ENCODE peak calls at places on chromosomes 5 and 9, in seven cellular contexts. One of them, this sample, is unnamed.

GRCh38 chr9:126169736-126170135 is 156.9 kb upstream of the MVB12B start:
- DNase-seq in RWPE1: no peak
- DNase-seq in stimulated activated CD8-positive, alpha-beta memory T cell treated with anti-CD3 and anti-CD28 coated beads, Interleukin-4, amount 100 ng/mL, for 4 hours: no peak
- DNase-seq in AG04449: no peak
- DNase-seq in body of pancreas: no peak
- DNase-seq in non-pigmented ciliary epithelial cell: no peak
- DNase-seq in DMS153: no peak
- DNase-seq in this sample: no peak

GRCh38 chr5:73940026-73940425 is 314.0 kb downstream of the ARHGEF28 start:
- DNase-seq in non-pigmented ciliary epithelial cell: no peak
- DNase-seq in RWPE1: no peak
- DNase-seq in stimulated activated CD8-positive, alpha-beta memory T cell treated with anti-CD3 and anti-CD28 coated beads, Interleukin-4, amount 100 ng/mL, for 4 hours: no peak
- DNase-seq in AG04449: no peak
- DNase-seq in body of pancreas: no peak
- DNase-seq in DMS153: no peak
- DNase-seq in this sample: peak; percentile 34

GRCh38 chr9:36164361-36164760 is 4.8 kb upstream of the CCIN start:
- DNase-seq in RWPE1: no peak
- DNase-seq in AG04449: no peak
- DNase-seq in body of pancreas: no peak
- DNase-seq in DMS153: no peak
- DNase-seq in stimulated activated CD8-positive, alpha-beta memory T cell treated with anti-CD3 and anti-CD28 coated beads, Interleukin-4, amount 100 ng/mL, for 4 hours: no peak
- DNase-seq in non-pigmented ciliary epithelial cell: no peak
- DNase-seq in this sample: no peak

GRCh38 chr9:98074119-98074990 is 17.8 kb downstream of the NANS start:
- DNase-seq in body of pancreas: peak; percentile 60
- DNase-seq in stimulated activated CD8-positive, alpha-beta memory T cell treated with anti-CD3 and anti-CD28 coated beads, Interleukin-4, amount 100 ng/mL, for 4 hours: peak; percentile 38
- DNase-seq in DMS153: no peak
- DNase-seq in RWPE1: peak; percentile 85
- DNase-seq in non-pigmented ciliary epithelial cell: no peak
- DNase-seq in AG04449: no peak
- DNase-seq in this sample: peak; percentile 64

GRCh38 chr9:114972510-114972909 is 42.1 kb upstream of the TNFSF8 start:
- DNase-seq in AG04449: no peak
- DNase-seq in non-pigmented ciliary epithelial cell: no peak
- DNase-seq in DMS153: no peak
- DNase-seq in body of pancreas: no peak
- DNase-seq in stimulated activated CD8-positive, alpha-beta memory T cell treated with anti-CD3 and anti-CD28 coated beads, Interleukin-4, amount 100 ng/mL, for 4 hours: no peak
- DNase-seq in RWPE1: no peak
- DNase-seq in this sample: no peak

GRCh38 chr5:176927562-176927961 is 28.4 kb upstream of the HK3 start:
- DNase-seq in non-pigmented ciliary epithelial cell: no peak
- DNase-seq in RWPE1: no peak
- DNase-seq in body of pancreas: no peak
- DNase-seq in AG04449: no peak
- DNase-seq in DMS153: no peak
- DNase-seq in stimulated activated CD8-positive, alpha-beta memory T cell treated with anti-CD3 and anti-CD28 coated beads, Interleukin-4, amount 100 ng/mL, for 4 hours: no peak
- DNase-seq in this sample: no peak

GRCh38 chr5:37841223-37841622 is 1.4 kb upstream of the GDNF start:
- DNase-seq in DMS153: peak; percentile 20
- DNase-seq in stimulated activated CD8-positive, alpha-beta memory T cell treated with anti-CD3 and anti-CD28 coated beads, Interleukin-4, amount 100 ng/mL, for 4 hours: no peak
- DNase-seq in non-pigmented ciliary epithelial cell: no peak
- DNase-seq in AG04449: no peak
- DNase-seq in RWPE1: no peak
- DNase-seq in body of pancreas: no peak
- DNase-seq in this sample: peak; percentile 17

GRCh38 chr5:60510663-60511062 is 189.3 kb downstream of the DEPDC1B start:
- DNase-seq in AG04449: no peak
- DNase-seq in DMS153: no peak
- DNase-seq in stimulated activated CD8-positive, alpha-beta memory T cell treated with anti-CD3 and anti-CD28 coated beads, Interleukin-4, amount 100 ng/mL, for 4 hours: no peak
- DNase-seq in body of pancreas: no peak
- DNase-seq in RWPE1: no peak
- DNase-seq in non-pigmented ciliary epithelial cell: no peak
- DNase-seq in this sample: no peak

GRCh38 chr9:130707225-130707976 is 13.8 kb downstream of the EXOSC2 start:
- DNase-seq in DMS153: peak; percentile 47
- DNase-seq in body of pancreas: peak; percentile 81
- DNase-seq in RWPE1: peak; percentile 57
- DNase-seq in stimulated activated CD8-positive, alpha-beta memory T cell treated with anti-CD3 and anti-CD28 coated beads, Interleukin-4, amount 100 ng/mL, for 4 hours: peak; percentile 30
- DNase-seq in AG04449: no peak
- DNase-seq in non-pigmented ciliary epithelial cell: no peak
- DNase-seq in this sample: peak; percentile 65

GRCh38 chr9:534886-535285 is 306.6 kb upstream of the DMRT1 start:
- DNase-seq in stimulated activated CD8-positive, alpha-beta memory T cell treated with anti-CD3 and anti-CD28 coated beads, Interleukin-4, amount 100 ng/mL, for 4 hours: no peak
- DNase-seq in DMS153: no peak
- DNase-seq in AG04449: no peak
- DNase-seq in non-pigmented ciliary epithelial cell: no peak
- DNase-seq in RWPE1: peak; percentile 16
- DNase-seq in body of pancreas: peak; percentile 65
- DNase-seq in this sample: no peak

GRCh38 chr5:169107316-169107715 is 193.6 kb downstream of the SLIT3 start:
- DNase-seq in stimulated activated CD8-positive, alpha-beta memory T cell treated with anti-CD3 and anti-CD28 coated beads, Interleukin-4, amount 100 ng/mL, for 4 hours: no peak
- DNase-seq in body of pancreas: no peak
- DNase-seq in DMS153: no peak
- DNase-seq in non-pigmented ciliary epithelial cell: no peak
- DNase-seq in AG04449: no peak
- DNase-seq in RWPE1: no peak
- DNase-seq in this sample: no peak

GRCh38 chr9:4793412-4794005 is 765 bp downstream of the RCL1 start:
- DNase-seq in body of pancreas: peak; percentile 25
- DNase-seq in RWPE1: peak; percentile 20
- DNase-seq in stimulated activated CD8-positive, alpha-beta memory T cell treated with anti-CD3 and anti-CD28 coated beads, Interleukin-4, amount 100 ng/mL, for 4 hours: no peak
- DNase-seq in DMS153: no peak
- DNase-seq in AG04449: no peak
- DNase-seq in non-pigmented ciliary epithelial cell: no peak
- DNase-seq in this sample: peak; percentile 54

GRCh38 chr9:35333551-35333950 is 156.4 kb upstream of the RUSC2 start:
- DNase-seq in AG04449: no peak
- DNase-seq in body of pancreas: no peak
- DNase-seq in RWPE1: peak; percentile 26
- DNase-seq in DMS153: no peak
- DNase-seq in stimulated activated CD8-positive, alpha-beta memory T cell treated with anti-CD3 and anti-CD28 coated beads, Interleukin-4, amount 100 ng/mL, for 4 hours: no peak
- DNase-seq in non-pigmented ciliary epithelial cell: no peak
- DNase-seq in this sample: peak; percentile 59

GRCh38 chr9:78438765-78439164 is 141.8 kb downstream of the PSAT1 start:
- DNase-seq in non-pigmented ciliary epithelial cell: no peak
- DNase-seq in stimulated activated CD8-positive, alpha-beta memory T cell treated with anti-CD3 and anti-CD28 coated beads, Interleukin-4, amount 100 ng/mL, for 4 hours: no peak
- DNase-seq in body of pancreas: no peak
- DNase-seq in RWPE1: no peak
- DNase-seq in AG04449: no peak
- DNase-seq in DMS153: no peak
- DNase-seq in this sample: no peak

GRCh38 chr5:87233122-87233521 is 34.6 kb upstream of the RASA1 start:
- DNase-seq in stimulated activated CD8-positive, alpha-beta memory T cell treated with anti-CD3 and anti-CD28 coated beads, Interleukin-4, amount 100 ng/mL, for 4 hours: no peak
- DNase-seq in body of pancreas: no peak
- DNase-seq in RWPE1: no peak
- DNase-seq in non-pigmented ciliary epithelial cell: no peak
- DNase-seq in AG04449: no peak
- DNase-seq in DMS153: no peak
- DNase-seq in this sample: no peak

GRCh38 chr9:111599092-111599947 is at the start of gene PTGR1:
- DNase-seq in DMS153: peak; percentile 20
- DNase-seq in stimulated activated CD8-positive, alpha-beta memory T cell treated with anti-CD3 and anti-CD28 coated beads, Interleukin-4, amount 100 ng/mL, for 4 hours: no peak
- DNase-seq in body of pancreas: peak; percentile 81
- DNase-seq in RWPE1: peak; percentile 94
- DNase-seq in AG04449: peak; percentile 38
- DNase-seq in non-pigmented ciliary epithelial cell: no peak
- DNase-seq in this sample: peak; percentile 83

GRCh38 chr5:142006363-142007236 is 6.2 kb downstream of the GNPDA1 start:
- DNase-seq in stimulated activated CD8-positive, alpha-beta memory T cell treated with anti-CD3 and anti-CD28 coated beads, Interleukin-4, amount 100 ng/mL, for 4 hours: no peak
- DNase-seq in RWPE1: no peak
- DNase-seq in non-pigmented ciliary epithelial cell: no peak
- DNase-seq in body of pancreas: no peak
- DNase-seq in AG04449: no peak
- DNase-seq in DMS153: no peak
- DNase-seq in this sample: no peak

GRCh38 chr5:156526081-156527017 is 199.4 kb downstream of the SGCD start:
- DNase-seq in non-pigmented ciliary epithelial cell: no peak
- DNase-seq in DMS153: no peak
- DNase-seq in RWPE1: no peak
- DNase-seq in AG04449: no peak
- DNase-seq in body of pancreas: no peak
- DNase-seq in stimulated activated CD8-positive, alpha-beta memory T cell treated with anti-CD3 and anti-CD28 coated beads, Interleukin-4, amount 100 ng/mL, for 4 hours: no peak
- DNase-seq in this sample: no peak

GRCh38 chr5:157108961-157109360 is at the start of gene HAVCR2:
- DNase-seq in body of pancreas: no peak
- DNase-seq in non-pigmented ciliary epithelial cell: no peak
- DNase-seq in RWPE1: no peak
- DNase-seq in stimulated activated CD8-positive, alpha-beta memory T cell treated with anti-CD3 and anti-CD28 coated beads, Interleukin-4, amount 100 ng/mL, for 4 hours: peak; percentile 30
- DNase-seq in AG04449: no peak
- DNase-seq in DMS153: no peak
- DNase-seq in this sample: no peak

This sample was measured in endothelial cell of umbilical vein.